ENCODE peak calls at places on chromosomes 12 and 14, in nine cellular contexts. Y, R, O, H, T, C, D, U and K are unnamed samples.

GRCh38 chr12:130164931-130165330 is 2.7 kb downstream of the FZD10 start:
- DNase-seq in Y (no peak), R (no peak), O (no peak), H (no peak), T (no peak), C (no peak), D (no peak), U (no peak), K (no peak)

GRCh38 chr12:108594-108993 is 42.0 kb downstream of the IQSEC3 start:
- DNase-seq in Y (no peak), R (no peak), O (peak; percentile 72), H (no peak), T (no peak), C (peak; percentile 49), D (no peak), U (no peak), K (no peak)

GRCh38 chr12:53252349-53252916 is 15.7 kb upstream of the ESPL1 start:
- DNase-seq in Y (peak; percentile 24), R (no peak), O (peak; percentile 57), H (peak; percentile 31), T (peak; percentile 50), C (peak; percentile 62), D (peak; percentile 27), U (peak; percentile 60), K (no peak)

GRCh38 chr14:90827919-90828610 is 11.8 kb upstream of the TTC7B start:
- DNase-seq in Y (peak; percentile 81), R (peak; percentile 93), O (peak; percentile 96), H (peak; percentile 94), T (peak; percentile 80), C (peak; percentile 94), D (peak; percentile 88), U (peak; percentile 91), K (peak; percentile 44)

GRCh38 chr14:61452452-61452851 is 131.1 kb downstream of the PRKCH start:
- DNase-seq in Y (no peak), R (no peak), O (no peak), H (no peak), T (no peak), C (no peak), D (no peak), U (no peak), K (no peak)

GRCh38 chr12:75964150-75964549 is 67.4 kb downstream of the PHLDA1 start:
- DNase-seq in Y (no peak), R (no peak), O (peak; percentile 56), H (no peak), T (no peak), C (peak; percentile 38), D (no peak), U (no peak), K (no peak)

GRCh38 chr12:45989277-45989856 is 1.0 kb downstream of the SCAF11 start:
- DNase-seq in Y (no peak), R (no peak), O (no peak), H (no peak), T (peak; percentile 62), C (no peak), D (peak; percentile 15), U (no peak), K (no peak)

GRCh38 chr12:47884501-47884900 is 20.3 kb downstream of the VDR start:
- DNase-seq in Y (no peak), R (no peak), O (no peak), H (no peak), T (no peak), C (no peak), D (no peak), U (no peak), K (no peak)

GRCh38 chr12:128969480-128970055 is 116.3 kb downstream of the GLT1D1 start:
- DNase-seq in Y (peak; percentile 2), R (no peak), O (no peak), H (no peak), T (no peak), C (peak; percentile 20), D (peak; percentile 10), U (no peak), K (no peak)

GRCh38 chr14:29521526-29522137 is 406.0 kb downstream of the PRKD1 start:
- DNase-seq in Y (peak; percentile 2), R (peak; percentile 6), O (no peak), H (no peak), T (no peak), C (no peak), D (no peak), U (no peak), K (no peak)

GRCh38 chr12:58443981-58444371 is 476.3 kb downstream of the LRIG3 start:
- DNase-seq in Y (peak; percentile 92), R (no peak), O (no peak), H (no peak), T (no peak), C (peak; percentile 13), D (no peak), U (no peak), K (no peak)

GRCh38 chr14:104341532-104342434 is 203.4 kb downstream of the KIF26A start:
- DNase-seq in Y (no peak), R (peak; percentile 40), O (no peak), H (no peak), T (no peak), C (peak; percentile 87), D (peak; percentile 81), U (no peak), K (no peak)

DNA sequence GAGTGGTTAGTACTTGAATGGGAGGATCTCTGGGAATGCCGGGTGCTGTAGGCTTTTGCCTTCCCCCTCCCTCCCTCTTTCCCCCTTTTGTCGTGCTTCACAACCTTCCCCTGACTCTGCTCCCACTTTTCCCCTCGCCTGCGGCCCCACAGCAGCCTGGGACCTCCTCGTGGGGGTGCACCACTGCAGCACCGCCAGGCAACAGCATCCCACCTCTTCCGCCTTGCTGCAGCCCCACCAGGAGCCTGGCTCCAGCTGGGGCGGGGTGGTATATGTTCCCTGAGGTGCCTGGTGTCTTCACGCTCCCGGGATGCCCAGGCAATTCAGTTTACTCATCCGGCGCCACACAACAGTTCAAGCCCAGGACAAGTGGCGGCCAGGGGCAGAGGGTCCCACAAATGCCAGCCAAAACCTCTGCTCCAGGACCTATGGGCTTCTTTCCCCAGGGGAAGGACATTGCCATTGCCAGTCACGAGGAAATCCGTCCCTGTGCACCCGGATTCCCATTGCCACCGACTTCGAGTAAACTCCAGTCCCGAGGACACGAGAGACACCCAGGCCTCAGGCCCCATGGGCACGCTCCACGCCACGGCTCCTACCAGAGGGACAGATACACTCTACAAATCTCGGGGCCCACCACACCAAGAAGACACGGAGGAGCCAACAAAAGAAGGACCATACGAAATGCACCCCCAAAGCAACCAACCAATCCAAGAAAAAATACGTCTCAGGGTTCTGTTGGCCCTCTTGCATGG is 181.7 kb downstream of the ALG10 start:
- DNase-seq in Y (no peak), R (no peak), O (no peak), H (no peak), T (no peak), C (no peak), D (no peak), U (no peak), K (no peak)
- H3K9me3 ChIP-seq in Y (no peaks in the 10 kb centered on the region), R (peaks cover 3% of the 10 kb centered on the region), O (no peaks in the 10 kb centered on the region), H (no peaks in the 10 kb centered on the region), T (peaks cover 30% of the 10 kb centered on the region), C (no peaks in the 10 kb centered on the region), D (no peaks in the 10 kb centered on the region), U (no peaks in the 10 kb centered on the region), K (peaks cover 32% of the 10 kb centered on the region)

GRCh38 chr12:67568055-67568454 is 80.5 kb upstream of the DYRK2 start:
- DNase-seq in Y (no peak), R (no peak), O (no peak), H (no peak), T (no peak), C (no peak), D (no peak), U (no peak), K (no peak)

GRCh38 chr12:67558775-67559174 is 89.8 kb upstream of the DYRK2 start:
- DNase-seq in Y (no peak), R (no peak), O (no peak), H (no peak), T (no peak), C (no peak), D (no peak), U (no peak), K (no peak)

GRCh38 chr12:67559751-67560150 is 88.8 kb upstream of the DYRK2 start:
- DNase-seq in Y (no peak), R (no peak), O (no peak), H (no peak), T (no peak), C (no peak), D (no peak), U (no peak), K (no peak)

GRCh38 chr12:67562513-67563287 is 85.8 kb upstream of the DYRK2 start:
- DNase-seq in Y (no peak), R (no peak), O (no peak), H (no peak), T (no peak), C (no peak), D (no peak), U (no peak), K (no peak)
- H3K4me1 ChIP-seq in Y (no peaks in the 10 kb centered on the region), R (no peaks in the 10 kb centered on the region), O (no peaks in the 10 kb centered on the region), H (no peaks in the 10 kb centered on the region), T (no peaks in the 10 kb centered on the region), C (no peaks in the 10 kb centered on the region), D (no peaks in the 10 kb centered on the region), U (no peaks in the 10 kb centered on the region), K (no peaks in the 10 kb centered on the region)

GRCh38 chr12:78210894-78211302 is 380.2 kb downstream of the NAV3 start:
- DNase-seq in Y (peak; percentile 85), R (peak; percentile 12), O (no peak), H (no peak), T (peak; percentile 77), C (no peak), D (no peak), U (no peak), K (no peak)
- H3K27ac ChIP-seq in Y (peak overlapping the region; percentile 71), R (no peak overlapping the region), O (no peak overlapping the region), H (peak overlapping the region; percentile 69), T (no peak overlapping the region), C (no peak overlapping the region), D (no peak overlapping the region), U (no peak overlapping the region), K (no peak overlapping the region)

DNA sequence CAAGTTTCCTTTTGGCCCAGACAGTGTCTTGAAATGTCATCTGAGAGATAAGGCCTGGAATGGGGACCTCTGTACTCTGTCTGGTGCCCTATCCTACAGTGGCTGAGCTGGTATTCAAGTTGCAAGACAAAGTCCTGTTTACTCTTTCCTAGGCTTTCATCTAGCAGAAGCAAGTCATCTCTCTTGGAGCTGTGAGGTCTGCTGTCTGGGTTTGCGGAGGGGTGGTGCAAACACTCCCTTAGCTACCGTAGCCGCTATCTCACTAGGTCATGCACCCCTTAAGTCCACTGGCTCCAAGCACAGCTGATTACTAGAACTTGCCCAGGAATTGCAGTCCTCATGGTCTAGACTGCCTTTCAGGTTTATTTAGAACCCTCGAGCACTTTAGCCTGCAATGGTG is 149.7 kb upstream of the SLC16A7 start:
- DNase-seq in Y (no peak), R (no peak), O (no peak), H (no peak), T (no peak), C (no peak), D (no peak), U (no peak), K (no peak)
- H3K9me3 ChIP-seq in Y (no peaks in the 10 kb centered on the region), R (no peaks in the 10 kb centered on the region), O (peaks cover 3% of the 10 kb centered on the region), H (no peaks in the 10 kb centered on the region), T (peaks cover 4% of the 10 kb centered on the region), C (no peaks in the 10 kb centered on the region), D (peaks cover 3% of the 10 kb centered on the region), U (peaks cover 12% of the 10 kb centered on the region), K (no peaks in the 10 kb centered on the region)

GRCh38 chr12:119964123-119964522 is 24.9 kb upstream of the BICDL1 start:
- DNase-seq in Y (no peak), R (no peak), O (no peak), H (no peak), T (no peak), C (no peak), D (no peak), U (no peak), K (no peak)
- H3K4me1 ChIP-seq in Y (no peaks in the 10 kb centered on the region), R (no peaks in the 10 kb centered on the region), O (no peaks in the 10 kb centered on the region), H (no peaks in the 10 kb centered on the region), T (no peaks in the 10 kb centered on the region), C (no peaks in the 10 kb centered on the region), D (no peaks in the 10 kb centered on the region), U (no peaks in the 10 kb centered on the region), K (no peaks in the 10 kb centered on the region)